ENCODE peak calls at places on chromosomes 16 and 17, in six cellular contexts. P, W, M, S, A and D are unnamed samples.
A peak's percentile ranks its signal among the peaks of the same experiment; 100 is the strongest.

GRCh38 chr16:65769776-65770438 is 596.6 kb upstream of the CDH5 start:
- DNase-seq in P (no peak), W (no peak), M (peak; percentile 4), S (no peak), A (no peak), D (no peak)

GRCh38 chr17:66625321-66625767 is 209.6 kb upstream of the CACNG5 start:
- DNase-seq in P (peak; percentile 17), W (no peak), M (peak; percentile 49), S (peak; percentile 61), A (no peak), D (no peak)

GRCh38 chr17:35809855-35810461 is 674 bp downstream of the TAF15 start:
- DNase-seq in P (peak; percentile 15), W (no peak), M (peak; percentile 23), S (no peak), A (no peak), D (no peak)

GRCh38 chr17:8459109-8459508 is 23.4 kb downstream of the NDEL1 start:
- DNase-seq in P (no peak), W (peak; percentile 57), M (no peak), S (no peak), A (no peak), D (no peak)

GRCh38 chr16:17439580-17439979 is 31.2 kb downstream of the XYLT1 start:
- DNase-seq in P (no peak), W (no peak), M (no peak), S (no peak), A (no peak), D (no peak)

GRCh38 chr17:32274101-32274500 is 8.5 kb downstream of the RHBDL3 start:
- DNase-seq in P (no peak), W (no peak), M (no peak), S (no peak), A (no peak), D (no peak)

GRCh38 chr16:17836868-17837602 is 366.3 kb upstream of the XYLT1 start:
- DNase-seq in P (no peak), W (no peak), M (peak; percentile 98), S (peak; percentile 86), A (peak; percentile 11), D (peak; percentile 92)

GRCh38 chr16:2919511-2920255 is 8.0 kb downstream of the FLYWCH1 start:
- DNase-seq in P (peak; percentile 58), W (peak; percentile 60), M (peak; percentile 74), S (peak; percentile 80), A (peak; percentile 68), D (no peak)

GRCh38 chr17:82148997-82149396 is 51.0 kb upstream of the FASN start:
- DNase-seq in P (no peak), W (no peak), M (no peak), S (no peak), A (no peak), D (no peak)

GRCh38 chr17:66354472-66354871 is 52.1 kb downstream of the PRKCA start:
- DNase-seq in P (no peak), W (no peak), M (no peak), S (no peak), A (no peak), D (no peak)

GRCh38 chr17:77420476-77420803 is 279.7 kb downstream of the SEC14L1 start:
- DNase-seq in P (no peak), W (no peak), M (no peak), S (no peak), A (no peak), D (no peak)

GRCh38 chr17:81697261-81698044 is 5.7 kb upstream of the MRPL12 start:
- DNase-seq in P (no peak), W (no peak), M (no peak), S (no peak), A (no peak), D (no peak)

GRCh38 chr17:7178973-7179316 is 225 bp downstream of the ASGR1 start:
- DNase-seq in P (no peak), W (no peak), M (no peak), S (no peak), A (no peak), D (no peak)

GRCh38 chr17:16419074-16419928 is 3.9 kb downstream of the TRPV2 start:
- DNase-seq in P (no peak), W (peak; percentile 44), M (peak; percentile 94), S (peak; percentile 85), A (peak; percentile 85), D (peak; percentile 43)

GRCh38 chr16:71273384-71273783 is 15.8 kb downstream of the CMTR2 start:
- DNase-seq in P (no peak), W (no peak), M (no peak), S (no peak), A (no peak), D (no peak)

GRCh38 chr17:10198509-10199249 is at the start of gene GAS7:
- DNase-seq in P (no peak), W (peak; percentile 45), M (peak; percentile 26), S (no peak), A (peak; percentile 56), D (no peak)

GRCh38 chr16:87816507-87817100 is 50.8 kb upstream of the KLHDC4 start:
- DNase-seq in P (no peak), W (no peak), M (no peak), S (no peak), A (no peak), D (no peak)

GRCh38 chr17:74631468-74632195 is 8.1 kb upstream of the CD300E start:
- DNase-seq in P (no peak), W (peak; percentile 43), M (no peak), S (no peak), A (no peak), D (no peak)

GRCh38 chr16:81740163-81740562 is 38.9 kb upstream of the PLCG2 start:
- DNase-seq in P (peak; percentile 33), W (no peak), M (no peak), S (no peak), A (peak; percentile 25), D (no peak)

GRCh38 chr17:70369296-70369855 is 200.0 kb downstream of the KCNJ2 start:
- DNase-seq in P (no peak), W (no peak), M (no peak), S (no peak), A (no peak), D (no peak)

GRCh38 chr16:86508028-86508946 is 2.0 kb upstream of the FOXF1 start:
- DNase-seq in P (no peak), W (no peak), M (no peak), S (peak; percentile 53), A (no peak), D (no peak)

GRCh38 chr16:3876695-3877094 is 3.8 kb downstream of the CREBBP start:
- DNase-seq in P (no peak), W (no peak), M (peak; percentile 63), S (peak; percentile 39), A (peak; percentile 37), D (no peak)

GRCh38 chr17:20986767-20987510 is 55.9 kb downstream of the USP22 start:
- DNase-seq in P (no peak), W (no peak), M (no peak), S (no peak), A (no peak), D (no peak)

GRCh38 chr17:16135461-16135860 is 79.9 kb downstream of the NCOR1 start:
- DNase-seq in P (no peak), W (no peak), M (peak; percentile 69), S (peak; percentile 17), A (no peak), D (no peak)

GRCh38 chr16:391885-392335 is 5.1 kb upstream of the NME4 start:
- DNase-seq in P (peak; percentile 57), W (peak; percentile 60), M (peak; percentile 83), S (peak; percentile 83), A (no peak), D (no peak)

DNA sequence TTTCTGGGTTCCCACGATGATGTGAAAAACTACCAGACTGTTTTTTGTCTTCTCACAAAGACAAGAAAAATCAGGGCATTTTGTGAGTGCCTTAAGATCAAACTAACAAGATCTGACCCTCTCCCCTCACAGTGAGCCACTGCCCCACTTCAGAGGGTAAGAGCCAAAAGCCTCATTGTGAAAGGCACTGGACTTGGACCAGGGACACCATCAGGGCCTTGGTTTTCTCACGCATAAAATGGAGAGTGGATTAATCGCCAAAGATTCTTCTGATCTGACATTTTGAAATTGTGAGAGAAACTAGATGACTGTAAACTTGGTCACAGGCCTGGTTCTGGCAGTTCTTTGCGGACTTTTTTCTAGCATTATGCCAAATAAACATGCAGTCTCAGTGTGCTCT is 21.0 kb upstream of the ENDOV start:
- DNase-seq in P (no peak), W (no peak), M (no peak), S (no peak), A (peak; percentile 33), D (no peak)
- H3K36me3 ChIP-seq in P (peaks cover 3% of the 10 kb centered on the region), W (no peaks in the 10 kb centered on the region), M (peaks cover 46% of the 10 kb centered on the region), S (peaks cover 21% of the 10 kb centered on the region), A (peaks cover 46% of the 10 kb centered on the region), D (peaks cover 16% of the 10 kb centered on the region)

GRCh38 chr17:45987706-45988105 is 11.3 kb upstream of the STH start:
- DNase-seq in P (no peak), W (no peak), M (no peak), S (no peak), A (no peak), D (no peak)
- H3K36me3 ChIP-seq in P (no peaks in the 10 kb centered on the region), W (no peaks in the 10 kb centered on the region), M (no peaks in the 10 kb centered on the region), S (no peaks in the 10 kb centered on the region), A (no peaks in the 10 kb centered on the region), D (no peaks in the 10 kb centered on the region)

DNA sequence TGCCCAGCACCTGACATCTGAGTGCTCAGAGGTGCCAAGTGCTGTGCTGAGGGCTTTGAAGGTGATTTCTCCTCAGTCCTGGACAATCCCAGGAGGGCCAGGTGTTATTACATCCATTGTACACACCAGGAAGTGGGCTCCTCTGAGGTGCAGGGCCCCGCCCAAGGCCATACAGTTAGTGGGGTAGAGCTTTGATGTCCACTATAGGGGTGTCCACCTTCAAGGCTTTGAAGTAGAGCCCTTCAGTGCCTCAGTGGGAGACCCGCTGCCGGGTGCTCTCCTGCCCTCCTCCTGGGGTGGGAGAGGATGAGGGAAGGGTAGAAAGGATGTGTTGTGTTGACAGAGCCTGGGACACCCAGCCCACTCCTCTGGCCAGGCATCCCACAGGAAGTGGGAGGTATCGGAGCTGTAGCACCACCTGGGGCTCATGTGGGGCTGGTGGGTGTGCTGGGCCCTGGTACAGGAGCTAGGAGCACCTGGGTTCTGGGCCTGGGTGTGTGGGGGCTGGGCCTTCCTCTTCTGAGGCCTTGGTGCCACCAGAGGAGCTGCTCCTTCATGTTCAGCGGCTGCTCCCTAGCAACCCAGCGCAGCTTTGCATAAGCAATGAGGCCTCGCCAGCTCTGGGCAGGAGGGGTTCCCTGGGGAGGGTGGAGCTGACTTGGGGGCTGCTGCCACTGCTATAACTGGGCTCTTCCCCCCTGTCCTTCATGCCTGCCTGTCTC is 7.4 kb downstream of the LASP1 start:
- DNase-seq in P (peak; percentile 52), W (no peak), M (no peak), S (no peak), A (no peak), D (no peak)
- H3K36me3 ChIP-seq in P (no peaks in the 10 kb centered on the region), W (no peaks in the 10 kb centered on the region), M (peaks cover 64% of the 10 kb centered on the region), S (peaks cover 18% of the 10 kb centered on the region), A (peaks cover 9% of the 10 kb centered on the region), D (peaks cover 24% of the 10 kb centered on the region)

GRCh38 chr16:10332775-10333174 is 53.1 kb upstream of the ATF7IP2 start:
- DNase-seq in P (no peak), W (no peak), M (no peak), S (no peak), A (no peak), D (no peak)

GRCh38 chr16:10335681-10336080 is 50.2 kb upstream of the ATF7IP2 start:
- DNase-seq in P (no peak), W (no peak), M (no peak), S (no peak), A (no peak), D (no peak)

GRCh38 chr16:10326647-10327046 is 59.2 kb upstream of the ATF7IP2 start:
- DNase-seq in P (no peak), W (no peak), M (no peak), S (no peak), A (no peak), D (no peak)

GRCh38 chr16:10333321-10334032 is 52.4 kb upstream of the ATF7IP2 start:
- DNase-seq in P (no peak), W (no peak), M (no peak), S (no peak), A (no peak), D (no peak)

GRCh38 chr16:10332301-10332700 is 53.6 kb upstream of the ATF7IP2 start:
- DNase-seq in P (no peak), W (peak; percentile 56), M (no peak), S (no peak), A (peak; percentile 27), D (no peak)
- H3K36me3 ChIP-seq in P (no peaks in the 10 kb centered on the region), W (no peaks in the 10 kb centered on the region), M (no peaks in the 10 kb centered on the region), S (no peaks in the 10 kb centered on the region), A (no peaks in the 10 kb centered on the region), D (no peaks in the 10 kb centered on the region)